ENCODE peak calls at places on chromosomes 7 and 10, in seven cellular contexts. One of them, this sample, is unnamed.
A peak's percentile ranks its signal among the peaks of the same experiment; 100 is the strongest.

GRCh38 chr10:25852364-25852941 is 81.6 kb upstream of the MYO3A start:
- DNase-seq in adrenal gland: no peak
- DNase-seq in ovary: no peak
- DNase-seq in IMR-90: no peak
- DNase-seq in suprapubic skin: no peak
- DNase-seq in GM12878: no peak
- DNase-seq in K562: no peak
- DNase-seq in this sample: no peak

GRCh38 chr10:121698902-121699301 is 100.7 kb upstream of the FGFR2 start:
- DNase-seq in K562: no peak
- DNase-seq in suprapubic skin: no peak
- DNase-seq in adrenal gland: no peak
- DNase-seq in ovary: no peak
- DNase-seq in GM12878: no peak
- DNase-seq in IMR-90: no peak
- DNase-seq in this sample: no peak

GRCh38 chr7:121187676-121188075 is 141.1 kb upstream of the WNT16 start:
- DNase-seq in K562: no peak
- DNase-seq in GM12878: no peak
- DNase-seq in ovary: no peak
- DNase-seq in adrenal gland: no peak
- DNase-seq in suprapubic skin: no peak
- DNase-seq in IMR-90: peak; percentile 16
- DNase-seq in this sample: no peak

GRCh38 chr7:47367369-47367768 is 214.5 kb downstream of the TNS3 start:
- DNase-seq in K562: no peak
- DNase-seq in GM12878: no peak
- DNase-seq in ovary: no peak
- DNase-seq in suprapubic skin: no peak
- DNase-seq in IMR-90: no peak
- DNase-seq in adrenal gland: no peak
- DNase-seq in this sample: peak; percentile 65

GRCh38 chr10:128463991-128464755 is 337.9 kb upstream of the MKI67 start:
- DNase-seq in ovary: no peak
- DNase-seq in K562: no peak
- DNase-seq in GM12878: peak; percentile 4
- DNase-seq in IMR-90: peak; percentile 63
- DNase-seq in suprapubic skin: peak; percentile 88
- DNase-seq in adrenal gland: peak; percentile 40
- DNase-seq in this sample: peak; percentile 81

GRCh38 chr10:33064706-33065105 is 106.7 kb upstream of the ITGB1 start:
- DNase-seq in IMR-90: peak; percentile 6
- DNase-seq in suprapubic skin: no peak
- DNase-seq in K562: no peak
- DNase-seq in ovary: no peak
- DNase-seq in adrenal gland: no peak
- DNase-seq in GM12878: no peak
- DNase-seq in this sample: no peak

GRCh38 chr10:23158370-23158769 is 33.7 kb upstream of the PTF1A start:
- DNase-seq in K562: peak; percentile 86
- DNase-seq in GM12878: no peak
- DNase-seq in ovary: no peak
- DNase-seq in adrenal gland: peak; percentile 50
- DNase-seq in suprapubic skin: no peak
- DNase-seq in IMR-90: peak; percentile 58
- DNase-seq in this sample: no peak

GRCh38 chr7:1850976-1851571 is 181.0 kb downstream of the ELFN1 start:
- DNase-seq in IMR-90: no peak
- DNase-seq in GM12878: no peak
- DNase-seq in suprapubic skin: peak; percentile 75
- DNase-seq in adrenal gland: no peak
- DNase-seq in ovary: no peak
- DNase-seq in K562: no peak
- DNase-seq in this sample: peak; percentile 70

GRCh38 chr7:134691820-134692705 is 45.4 kb downstream of the BPGM start:
- DNase-seq in suprapubic skin: no peak
- DNase-seq in adrenal gland: no peak
- DNase-seq in IMR-90: peak; percentile 52
- DNase-seq in ovary: peak; percentile 72
- DNase-seq in GM12878: no peak
- DNase-seq in K562: no peak
- DNase-seq in this sample: no peak

GRCh38 chr7:155962191-155962967 is 150.1 kb upstream of the SHH start:
- DNase-seq in adrenal gland: peak; percentile 1
- DNase-seq in suprapubic skin: no peak
- DNase-seq in K562: no peak
- DNase-seq in GM12878: peak; percentile 1
- DNase-seq in ovary: no peak
- DNase-seq in IMR-90: peak; percentile 77
- DNase-seq in this sample: no peak

GRCh38 chr10:88032566-88032965 is 169.1 kb downstream of the PTEN start:
- DNase-seq in IMR-90: peak; percentile 86
- DNase-seq in suprapubic skin: no peak
- DNase-seq in adrenal gland: no peak
- DNase-seq in ovary: no peak
- DNase-seq in K562: no peak
- DNase-seq in GM12878: no peak
- DNase-seq in this sample: no peak

GRCh38 chr7:130887182-130888016 is 153.4 kb upstream of the KLF14 start:
- DNase-seq in K562: no peak
- DNase-seq in ovary: no peak
- DNase-seq in GM12878: no peak
- DNase-seq in suprapubic skin: no peak
- DNase-seq in IMR-90: peak; percentile 89
- DNase-seq in adrenal gland: peak; percentile 30
- DNase-seq in this sample: no peak

GRCh38 chr7:95265634-95266033 is 58.7 kb downstream of the PON1 start:
- DNase-seq in IMR-90: no peak
- DNase-seq in suprapubic skin: no peak
- DNase-seq in GM12878: no peak
- DNase-seq in adrenal gland: no peak
- DNase-seq in ovary: no peak
- DNase-seq in K562: no peak
- DNase-seq in this sample: no peak

GRCh38 chr7:68692511-68692910 is 905.8 kb upstream of the AUTS2 start:
- DNase-seq in suprapubic skin: no peak
- DNase-seq in ovary: no peak
- DNase-seq in adrenal gland: no peak
- DNase-seq in IMR-90: no peak
- DNase-seq in K562: no peak
- DNase-seq in GM12878: no peak
- DNase-seq in this sample: no peak

GRCh38 chr7:73742753-73743641 is 4.4 kb upstream of the ABHD11 start:
- DNase-seq in adrenal gland: no peak
- DNase-seq in IMR-90: no peak
- DNase-seq in ovary: peak; percentile 54
- DNase-seq in suprapubic skin: peak; percentile 89
- DNase-seq in GM12878: no peak
- DNase-seq in K562: no peak
- DNase-seq in this sample: peak; percentile 81

GRCh38 chr7:50317221-50317678 is 12.7 kb downstream of the IKZF1 start:
- DNase-seq in ovary: no peak
- DNase-seq in IMR-90: no peak
- DNase-seq in suprapubic skin: no peak
- DNase-seq in GM12878: no peak
- DNase-seq in K562: no peak
- DNase-seq in adrenal gland: no peak
- DNase-seq in this sample: no peak

GRCh38 chr10:100620087-100620835 is 84.5 kb downstream of the HIF1AN start:
- DNase-seq in IMR-90: no peak
- DNase-seq in GM12878: no peak
- DNase-seq in suprapubic skin: no peak
- DNase-seq in ovary: no peak
- DNase-seq in adrenal gland: no peak
- DNase-seq in K562: no peak
- DNase-seq in this sample: peak; percentile 61

GRCh38 chr10:49700997-49701396 is 21.5 kb downstream of the C10orf53 start:
- DNase-seq in adrenal gland: no peak
- DNase-seq in K562: no peak
- DNase-seq in IMR-90: no peak
- DNase-seq in ovary: no peak
- DNase-seq in GM12878: no peak
- DNase-seq in suprapubic skin: no peak
- DNase-seq in this sample: no peak

GRCh38 chr7:2251841-2252771 is 10.1 kb downstream of the NUDT1 start:
- DNase-seq in ovary: no peak
- DNase-seq in GM12878: no peak
- DNase-seq in adrenal gland: no peak
- DNase-seq in K562: no peak
- DNase-seq in IMR-90: no peak
- DNase-seq in suprapubic skin: no peak
- DNase-seq in this sample: peak; percentile 75

GRCh38 chr10:29908977-29909376 is 150.4 kb downstream of the JCAD start:
- DNase-seq in suprapubic skin: no peak
- DNase-seq in adrenal gland: no peak
- DNase-seq in IMR-90: no peak
- DNase-seq in ovary: no peak
- DNase-seq in K562: no peak
- DNase-seq in GM12878: no peak
- DNase-seq in this sample: no peak

GRCh38 chr10:103922659-103923058 is 4.7 kb upstream of the STN1 start:
- DNase-seq in adrenal gland: no peak
- DNase-seq in GM12878: no peak
- DNase-seq in suprapubic skin: no peak
- DNase-seq in K562: no peak
- DNase-seq in ovary: no peak
- DNase-seq in IMR-90: no peak
- DNase-seq in this sample: no peak

GRCh38 chr10:103921248-103921647 is 3.3 kb upstream of the STN1 start:
- DNase-seq in suprapubic skin: no peak
- DNase-seq in adrenal gland: no peak
- DNase-seq in GM12878: no peak
- DNase-seq in K562: no peak
- DNase-seq in ovary: no peak
- DNase-seq in IMR-90: no peak
- DNase-seq in this sample: no peak

GRCh38 chr10:103919648-103920025 is 1.7 kb upstream of the STN1 start:
- DNase-seq in ovary: no peak
- DNase-seq in K562: no peak
- DNase-seq in adrenal gland: no peak
- DNase-seq in suprapubic skin: no peak
- DNase-seq in IMR-90: no peak
- DNase-seq in GM12878: no peak
- DNase-seq in this sample: no peak

GRCh38 chr10:103923502-103923901 is 5.5 kb upstream of the STN1 start:
- DNase-seq in ovary: no peak
- DNase-seq in suprapubic skin: no peak
- DNase-seq in IMR-90: no peak
- DNase-seq in adrenal gland: no peak
- DNase-seq in K562: no peak
- DNase-seq in GM12878: no peak
- DNase-seq in this sample: no peak

GRCh38 chr10:103921750-103922195 is 3.8 kb upstream of the STN1 start:
- DNase-seq in ovary: no peak
- DNase-seq in adrenal gland: no peak
- DNase-seq in IMR-90: peak; percentile 31
- DNase-seq in K562: peak; percentile 39
- DNase-seq in GM12878: no peak
- DNase-seq in suprapubic skin: no peak
- DNase-seq in this sample: no peak
- TF ChIP-seq POLR2A in ovary: no peak
- TF ChIP-seq POLR2A in adrenal gland: no peak
- TF ChIP-seq POLR2A in IMR-90: no peak
- TF ChIP-seq POLR2A in K562: no peak
- TF ChIP-seq POLR2A in GM12878: peak; percentile 31
- TF ChIP-seq POLR2A in suprapubic skin: no peak
- TF ChIP-seq POLR2A in this sample: no peak

DNA sequence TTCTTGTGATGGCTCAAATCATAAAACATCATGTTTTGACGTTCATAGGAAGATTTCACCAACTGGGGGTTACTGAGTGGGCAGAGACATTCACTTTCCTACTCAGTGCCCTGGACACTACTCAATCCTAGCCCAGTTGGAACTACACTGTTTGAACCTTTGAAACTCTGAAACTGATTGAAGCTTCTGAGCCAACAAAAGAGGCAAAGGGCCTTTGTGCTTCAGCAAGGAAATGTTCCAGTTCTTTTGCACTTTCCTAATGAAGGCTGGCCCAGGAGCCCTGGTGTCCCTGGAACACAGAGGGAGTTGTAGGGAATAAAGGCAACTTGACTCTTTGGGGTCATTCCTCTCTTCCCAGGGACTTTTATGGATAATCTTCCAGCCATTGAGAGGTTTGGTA is 85.2 kb upstream of the PHYHIPL start:
- DNase-seq in K562: no peak
- DNase-seq in adrenal gland: no peak
- DNase-seq in IMR-90: no peak
- DNase-seq in GM12878: no peak
- DNase-seq in suprapubic skin: no peak
- DNase-seq in ovary: no peak
- DNase-seq in this sample: no peak
- TF ChIP-seq POLR2A in K562: no peak
- TF ChIP-seq POLR2A in adrenal gland: no peak
- TF ChIP-seq POLR2A in IMR-90: no peak
- TF ChIP-seq POLR2A in GM12878: no peak
- TF ChIP-seq POLR2A in suprapubic skin: no peak
- TF ChIP-seq POLR2A in ovary: no peak
- TF ChIP-seq POLR2A in this sample: no peak

GRCh38 chr10:91366687-91367086 is 43.5 kb upstream of the HECTD2 start:
- DNase-seq in adrenal gland: no peak
- DNase-seq in GM12878: no peak
- DNase-seq in suprapubic skin: no peak
- DNase-seq in K562: no peak
- DNase-seq in ovary: no peak
- DNase-seq in IMR-90: no peak
- DNase-seq in this sample: no peak
- TF ChIP-seq POLR2A in adrenal gland: no peak
- TF ChIP-seq POLR2A in GM12878: no peak
- TF ChIP-seq POLR2A in suprapubic skin: no peak
- TF ChIP-seq POLR2A in K562: no peak
- TF ChIP-seq POLR2A in ovary: no peak
- TF ChIP-seq POLR2A in IMR-90: no peak
- TF ChIP-seq POLR2A in this sample: no peak

GRCh38 chr10:71320592-71320991 is 1.5 kb downstream of the SLC29A3 start:
- DNase-seq in GM12878: no peak
- DNase-seq in suprapubic skin: no peak
- DNase-seq in adrenal gland: no peak
- DNase-seq in IMR-90: no peak
- DNase-seq in K562: no peak
- DNase-seq in ovary: no peak
- DNase-seq in this sample: no peak

GRCh38 chr10:71321386-71321785 is 2.3 kb downstream of the SLC29A3 start:
- DNase-seq in IMR-90: no peak
- DNase-seq in adrenal gland: no peak
- DNase-seq in suprapubic skin: no peak
- DNase-seq in K562: no peak
- DNase-seq in GM12878: no peak
- DNase-seq in ovary: no peak
- DNase-seq in this sample: no peak

GRCh38 chr10:71316786-71317160 is 2.3 kb upstream of the SLC29A3 start:
- DNase-seq in IMR-90: no peak
- DNase-seq in suprapubic skin: no peak
- DNase-seq in adrenal gland: no peak
- DNase-seq in ovary: no peak
- DNase-seq in GM12878: no peak
- DNase-seq in K562: no peak
- DNase-seq in this sample: no peak

GRCh38 chr10:71319800-71320392 is 837 bp downstream of the SLC29A3 start:
- DNase-seq in K562: no peak
- DNase-seq in IMR-90: no peak
- DNase-seq in ovary: no peak
- DNase-seq in adrenal gland: no peak
- DNase-seq in suprapubic skin: no peak
- DNase-seq in GM12878: no peak
- DNase-seq in this sample: no peak

GRCh38 chr10:71319042-71319799 is at the start of gene SLC29A3:
- DNase-seq in suprapubic skin: peak; percentile 90
- DNase-seq in adrenal gland: peak; percentile 78
- DNase-seq in K562: peak; percentile 96
- DNase-seq in IMR-90: peak; percentile 70
- DNase-seq in ovary: peak; percentile 88
- DNase-seq in GM12878: no peak
- DNase-seq in this sample: peak; percentile 95
- TF ChIP-seq POLR2A in suprapubic skin: peak; percentile 25
- TF ChIP-seq POLR2A in adrenal gland: peak; percentile 75
- TF ChIP-seq POLR2A in K562: peak; percentile 80
- TF ChIP-seq POLR2A in IMR-90: no peak
- TF ChIP-seq POLR2A in ovary: peak; percentile 74
- TF ChIP-seq POLR2A in GM12878: peak; percentile 82
- TF ChIP-seq POLR2A in this sample: peak; percentile 60

This sample was measured in spleen.